ENCODE peak calls at places on chromosomes 7 and 10, in six cellular contexts. A is sigmoid colon, M is GM12878, J is heart left ventricle, K is tibial nerve, E is vagina. X is an unnamed sample. For H3K4me1, the result is how much of the 10 kb centered on the place peaks cover.

GRCh38 chr10:97549587-97550322 is 22.8 kb upstream of the ANKRD2 start:
- DNase-seq in K (no peak), E (no peak), M (no peak), A (no peak), J (no peak), X (no peak)

GRCh38 chr7:44063894-44064651 is 1.3 kb downstream of the PGAM2 start:
- DNase-seq in J (peak), A (peak), K (no peak), M (no peak), E (no peak), X (no peak)

GRCh38 chr10:87865201-87866025 is 2.0 kb downstream of the PTEN start:
- DNase-seq in M (no peak), K (no peak), E (no peak), A (no peak), J (no peak), X (no peak)

GRCh38 chr7:44918029-44918428 is 32.7 kb upstream of the PURB start:
- DNase-seq in E (no peak), K (no peak), J (no peak), A (no peak), M (no peak), X (no peak)

GRCh38 chr10:102982281-102982680 is 64.2 kb downstream of the CNNM2 start:
- DNase-seq in E (no peak), K (no peak), M (no peak), J (no peak), A (no peak), X (no peak)

GRCh38 chr10:105974803-105975456 is 1189.6 kb downstream of the SORCS1 start:
- DNase-seq in J (peak), E (no peak), M (no peak), A (peak), K (no peak), X (no peak)

GRCh38 chr7:14389052-14389988 is 399.9 kb upstream of the ETV1 start:
- DNase-seq in E (no peak), A (no peak), K (no peak), M (no peak), J (no peak), X (no peak)

GRCh38 chr10:58239561-58240169 is 28.0 kb downstream of the IPMK start:
- DNase-seq in M (no peak), A (no peak), E (no peak), K (no peak), J (no peak), X (no peak)

GRCh38 chr7:76356823-76357222 is 2.0 kb downstream of the YWHAG start:
- DNase-seq in K (no peak), E (no peak), A (peak), M (no peak), J (no peak), X (no peak)

GRCh38 chr7:116953372-116953726 is at the start of gene ST7:
- DNase-seq in J (peak), A (peak), K (no peak), M (no peak), E (no peak), X (peak)

DNA sequence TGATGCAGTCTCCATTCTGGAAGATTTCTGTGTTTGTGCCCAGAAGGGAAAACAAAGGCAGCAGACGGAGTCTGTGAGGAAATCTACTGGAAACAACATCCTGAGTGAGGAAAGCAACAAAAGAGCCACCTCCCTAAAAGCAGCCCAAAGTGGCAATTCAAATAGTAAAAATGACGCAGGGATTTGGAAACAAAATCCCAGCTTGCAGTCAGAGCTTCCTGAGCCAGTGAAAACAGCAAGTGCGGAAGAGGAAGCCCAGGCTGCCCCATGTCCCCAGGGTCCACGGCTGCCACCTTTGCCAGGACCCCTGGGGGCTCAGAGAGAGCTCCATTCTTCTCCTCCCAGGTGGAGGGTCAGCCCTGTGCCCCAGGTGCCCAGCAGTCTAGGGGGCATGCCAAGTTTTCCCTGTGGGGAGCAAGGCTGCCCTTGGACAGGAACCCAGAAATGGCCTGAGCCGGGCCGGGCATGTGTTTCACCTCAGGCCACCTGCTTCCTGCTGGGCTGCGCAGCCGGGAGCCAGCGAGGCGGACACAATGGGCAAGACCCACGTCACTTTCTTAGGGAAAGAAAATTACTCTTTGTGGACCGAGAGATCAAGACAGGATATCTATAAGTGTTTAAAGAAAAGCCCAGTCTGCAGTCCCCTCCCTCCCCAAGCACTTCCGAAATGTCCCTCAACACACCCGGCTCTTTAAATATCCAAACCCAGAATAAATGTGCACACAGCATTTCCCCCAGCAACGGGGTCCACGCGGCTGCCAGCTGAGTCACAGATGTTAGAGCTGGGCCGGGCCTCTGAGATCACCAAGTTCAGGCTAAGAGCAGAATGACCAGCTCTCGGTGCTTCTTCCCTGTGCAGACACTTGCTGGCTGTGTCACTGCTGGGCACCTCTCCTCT is 231.1 kb downstream of the ARHGAP12 start:
- DNase-seq in J (peak), M (no peak), A (peak), E (no peak), K (peak), X (peak)
- H3K4me1 ChIP-seq in J (under half), M (under half), A (half or more), E (half or more), K (half or more), X (half or more)

GRCh38 chr7:101162551-101163280 is 2.7 kb downstream of the VGF start:
- DNase-seq in M (no peak), J (no peak), A (no peak), K (no peak), E (no peak), X (no peak)
- TF ChIP-seq POLR2A in M (peak), J (no peak), A (no peak), K (no peak), E (no peak), X (no peak)

GRCh38 chr10:104329754-104330153 is 8.5 kb downstream of the ITPRIP start:
- DNase-seq in K (no peak), A (peak), J (no peak), E (no peak), M (no peak), X (peak)

GRCh38 chr10:104332243-104333036 is 5.8 kb downstream of the ITPRIP start:
- DNase-seq in M (no peak), E (no peak), J (no peak), A (peak), K (no peak), X (no peak)

GRCh38 chr10:104330168-104331117 is 7.8 kb downstream of the ITPRIP start:
- DNase-seq in J (no peak), A (peak), E (no peak), M (no peak), K (peak), X (peak)

GRCh38 chr10:104333037-104333727 is 5.1 kb downstream of the ITPRIP start:
- DNase-seq in E (no peak), K (no peak), A (peak), J (peak), M (no peak), X (no peak)

DNA sequence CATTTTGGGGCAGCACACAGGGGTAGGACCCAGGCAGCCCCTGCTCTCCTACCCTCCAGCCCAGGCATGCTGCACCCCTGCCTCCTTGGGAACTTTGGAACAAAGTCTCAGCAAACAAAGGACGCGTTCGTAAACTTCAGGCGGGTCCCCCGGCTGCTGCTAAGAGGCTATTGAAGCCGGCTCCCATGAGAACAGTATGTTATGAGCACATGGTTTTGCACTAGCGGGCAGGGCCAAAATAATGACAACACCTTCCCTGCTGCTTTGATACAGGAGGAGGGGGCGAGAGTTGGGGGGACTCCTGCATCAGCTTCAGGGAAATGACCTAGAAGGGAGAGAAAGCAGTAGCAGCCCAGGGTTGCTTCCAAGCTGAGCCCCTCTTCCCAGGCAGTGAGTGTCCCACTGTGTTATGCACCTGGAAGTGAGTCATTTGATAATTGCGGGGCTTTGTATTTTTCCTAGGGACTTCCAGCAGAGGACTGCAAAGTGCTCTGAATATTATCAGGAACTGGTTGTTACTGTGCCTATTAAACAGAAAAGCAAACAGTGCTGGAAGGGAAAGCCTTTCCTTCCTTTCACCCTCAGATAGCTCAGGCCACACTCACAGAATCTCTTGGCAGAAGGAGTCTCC is 6.9 kb downstream of the ITPRIP start:
- DNase-seq in E (no peak), M (no peak), K (no peak), A (peak), J (peak), X (no peak)
- H3K27ac ChIP-seq in E (peak), M (no peak), K (peak), A (peak), J (peak), X (peak)

GRCh38 chr7:143394068-143394467 is 12.9 kb downstream of the ZYX start:
- DNase-seq in E (no peak), M (no peak), K (no peak), J (no peak), A (no peak), X (no peak)
- H3K4me1 ChIP-seq in E (under half), M (under half), K (under half), J (under half), A (under half), X (under half)

DNA sequence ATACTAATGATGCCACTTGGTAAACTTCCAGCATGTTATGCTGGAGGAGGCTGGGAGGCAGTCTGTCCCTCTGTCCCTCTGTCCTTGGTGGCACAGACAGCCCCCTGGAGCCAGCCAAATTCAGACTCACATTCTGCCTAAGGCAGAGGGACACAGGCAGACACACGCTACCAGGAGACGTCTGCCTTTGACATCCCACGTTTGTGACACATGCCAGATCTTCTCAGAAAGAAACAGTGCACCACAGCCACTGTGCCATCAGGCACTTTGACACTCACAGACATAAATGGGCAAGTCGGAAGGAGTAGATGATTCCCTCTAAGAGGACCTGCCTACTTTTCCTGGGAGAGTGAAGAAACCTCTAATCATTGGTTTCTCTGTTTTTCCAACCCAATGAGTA is 467.0 kb downstream of the DPP6 start:
- DNase-seq in K (no peak), E (no peak), A (no peak), M (no peak), J (no peak), X (no peak)
- TF ChIP-seq POLR2A in K (no peak), E (no peak), A (no peak), M (no peak), J (no peak), X (no peak)